ENCODE peak calls at places on chromosomes 6 and 20, in seven cellular contexts. I is GM23338, O is nephron progenitor cell, U is AG09309, C is esophagus squamous epithelium, K is lower lobe of right lung, P is WTC11. A is an unnamed sample.

GRCh38 chr6:170092826-170093225 is 198.1 kb downstream of the DLL1 start:
- DNase-seq in K (no peak), C (no peak), P (no peak), O (no peak), U (no peak), I (no peak), A (no peak)

GRCh38 chr20:19654906-19655305 is 103.2 kb upstream of the RIN2 start:
- DNase-seq in I (no peak), K (no peak), P (no peak), U (no peak), C (no peak), O (no peak), A (no peak)

GRCh38 chr6:44489912-44490604 is 102.6 kb downstream of the CDC5L start:
- DNase-seq in P (no peak), K (no peak), O (no peak), C (no peak), I (no peak), U (peak), A (no peak)

GRCh38 chr20:46520976-46521579 is 7.7 kb upstream of the ZNF334 start:
- DNase-seq in O (peak), P (peak), K (peak), I (peak), U (peak), C (no peak), A (no peak)

GRCh38 chr20:46324960-46325703 is 16.8 kb upstream of the CDH22 start:
- DNase-seq in P (peak), O (no peak), I (peak), C (no peak), U (no peak), K (no peak), A (no peak)

GRCh38 chr6:21767891-21768659 is 174.5 kb downstream of the SOX4 start:
- DNase-seq in I (no peak), K (no peak), U (no peak), O (no peak), P (no peak), C (no peak), A (no peak)

GRCh38 chr6:141265748-141266647 is 866.7 kb upstream of the GJE1 start:
- DNase-seq in O (no peak), C (no peak), K (no peak), I (peak), U (no peak), P (no peak), A (no peak)

GRCh38 chr6:52262620-52263344 is 18.5 kb upstream of the IL17F start:
- DNase-seq in P (no peak), K (no peak), O (no peak), C (no peak), I (no peak), U (no peak), A (no peak)

GRCh38 chr20:23143098-23143497 is 57.0 kb upstream of the CD93 start:
- DNase-seq in P (no peak), O (no peak), I (no peak), K (peak), C (no peak), U (peak), A (no peak)

GRCh38 chr20:35093245-35093884 is 758 bp upstream of the TRPC4AP start:
- DNase-seq in K (no peak), O (no peak), U (peak), C (no peak), P (no peak), I (no peak), A (no peak)

GRCh38 chr6:3442444-3443220 is 14.2 kb downstream of the SLC22A23 start:
- DNase-seq in O (no peak), U (peak), C (no peak), I (no peak), K (no peak), P (no peak), A (no peak)

DNA sequence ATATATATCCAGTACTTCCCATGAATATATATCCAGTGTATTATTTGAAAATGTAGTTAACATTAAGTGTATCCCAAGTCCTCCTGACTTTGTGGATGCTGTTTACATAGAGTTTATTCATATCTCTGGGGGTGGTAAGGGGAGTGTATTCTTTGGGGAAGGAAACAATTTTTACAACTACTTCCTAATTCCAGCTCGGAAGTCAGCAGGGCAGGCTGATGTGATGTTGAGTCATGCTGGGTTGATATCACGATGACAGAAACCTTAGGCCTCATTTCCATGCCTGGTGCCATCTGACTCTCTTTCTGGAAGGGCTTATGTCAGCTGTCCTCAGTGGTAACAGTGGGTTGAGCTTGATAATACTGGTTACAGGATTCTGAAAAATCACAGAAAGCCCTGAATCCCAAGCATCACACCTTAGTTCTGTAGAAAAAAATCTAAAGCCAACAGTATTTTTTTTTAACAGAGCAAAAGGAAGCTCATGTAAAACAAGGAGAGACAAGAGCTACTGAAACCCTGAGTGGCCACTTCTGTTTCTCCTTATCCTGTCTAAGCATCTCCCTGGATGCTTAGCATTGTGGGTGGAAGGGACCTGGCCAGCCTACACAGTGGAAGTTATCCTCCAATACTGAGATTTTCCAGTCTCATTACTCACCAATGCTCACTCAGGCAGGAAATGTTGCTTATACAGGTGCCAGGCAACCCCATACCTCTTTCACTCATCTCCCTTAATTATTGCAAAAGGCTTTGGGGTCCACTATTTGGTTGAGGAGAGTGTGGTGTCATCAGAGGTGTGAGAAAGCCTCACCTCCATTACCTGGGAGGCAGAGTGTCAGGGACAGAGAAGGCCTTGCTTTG is 75.2 kb upstream of the IYD start:
- DNase-seq in U (no peak), I (no peak), O (no peak), P (no peak), K (no peak), C (no peak), A (no peak)
- TF ChIP-seq CTCF in U (no peak), I (no peak), O (no peak), P (no peak), K (no peak), C (no peak), A (no peak)

GRCh38 chr20:12925214-12925755 is 83.5 kb upstream of the SPTLC3 start:
- DNase-seq in U (peak), O (peak), K (no peak), P (peak), C (no peak), I (peak), A (no peak)

GRCh38 chr20:12927489-12927888 is 81.3 kb upstream of the SPTLC3 start:
- DNase-seq in O (no peak), I (no peak), P (no peak), K (no peak), C (no peak), U (no peak), A (no peak)

GRCh38 chr20:12928358-12928754 is 80.4 kb upstream of the SPTLC3 start:
- DNase-seq in K (no peak), I (no peak), U (no peak), C (no peak), P (no peak), O (no peak), A (no peak)

GRCh38 chr20:12925863-12926547 is 82.8 kb upstream of the SPTLC3 start:
- DNase-seq in C (no peak), U (no peak), P (no peak), K (no peak), I (no peak), O (no peak), A (no peak)

GRCh38 chr20:12928755-12929401 is 79.9 kb upstream of the SPTLC3 start:
- DNase-seq in P (no peak), K (no peak), U (peak), C (no peak), O (no peak), I (no peak), A (no peak)
- TF ChIP-seq CTCF in P (no peak), K (no peak), U (no peak), C (no peak), O (no peak), I (no peak), A (no peak)

GRCh38 chr6:132218063-132218696 is 183.1 kb downstream of the MOXD1 start:
- DNase-seq in C (no peak), U (no peak), P (no peak), O (no peak), K (no peak), I (peak), A (no peak)
- TF ChIP-seq CTCF in C (peak), U (peak), P (no peak), O (peak), K (peak), I (peak), A (peak)

GRCh38 chr6:8462694-8463093 is 27.3 kb upstream of the SLC35B3 start:
- DNase-seq in K (no peak), I (no peak), P (no peak), O (no peak), C (no peak), U (no peak), A (no peak)

DNA sequence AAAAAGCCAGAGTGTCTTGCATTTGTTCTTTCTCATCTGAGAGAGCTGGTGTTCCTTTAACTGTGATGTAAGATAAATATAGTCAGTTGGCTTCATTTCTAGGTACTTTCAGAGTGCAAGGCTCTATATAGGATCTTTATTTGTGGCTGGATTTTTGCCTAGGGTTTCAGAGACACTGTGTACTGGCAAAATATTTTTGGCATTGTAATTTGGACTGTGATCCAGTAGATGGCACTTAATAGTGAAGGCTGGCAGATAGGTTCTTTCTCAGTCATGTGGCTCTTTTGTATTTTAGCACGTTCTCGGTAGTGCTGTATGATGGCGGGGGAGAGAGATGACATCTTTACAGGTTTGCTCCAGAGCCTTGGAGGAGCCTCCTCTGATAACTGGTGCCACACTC is 26.8 kb upstream of the SLC35B3 start:
- DNase-seq in U (no peak), I (no peak), P (no peak), C (no peak), K (no peak), O (no peak), A (no peak)
- TF ChIP-seq CTCF in U (no peak), I (no peak), P (no peak), C (no peak), K (no peak), O (no peak), A (no peak)

GRCh38 chr6:11714116-11714797 is 64.3 kb downstream of the ADTRP start:
- DNase-seq in I (no peak), K (no peak), P (no peak), U (no peak), O (no peak), C (no peak), A (no peak)

GRCh38 chr6:11710968-11711643 is 67.5 kb downstream of the ADTRP start:
- DNase-seq in U (no peak), O (no peak), P (no peak), K (no peak), C (no peak), I (no peak), A (no peak)

GRCh38 chr6:11711994-11712698 is 66.5 kb downstream of the ADTRP start:
- DNase-seq in U (no peak), O (no peak), K (no peak), P (no peak), C (no peak), I (no peak), A (no peak)

GRCh38 chr6:11711644-11711993 is 67.0 kb downstream of the ADTRP start:
- DNase-seq in I (no peak), C (no peak), O (no peak), U (no peak), K (no peak), P (no peak), A (no peak)

GRCh38 chr6:11712760-11713159 is 65.8 kb downstream of the ADTRP start:
- DNase-seq in O (no peak), K (no peak), P (no peak), C (no peak), U (peak), I (no peak), A (no peak)
- TF ChIP-seq CTCF in O (no peak), K (no peak), P (no peak), C (no peak), U (no peak), I (no peak), A (no peak)

DNA sequence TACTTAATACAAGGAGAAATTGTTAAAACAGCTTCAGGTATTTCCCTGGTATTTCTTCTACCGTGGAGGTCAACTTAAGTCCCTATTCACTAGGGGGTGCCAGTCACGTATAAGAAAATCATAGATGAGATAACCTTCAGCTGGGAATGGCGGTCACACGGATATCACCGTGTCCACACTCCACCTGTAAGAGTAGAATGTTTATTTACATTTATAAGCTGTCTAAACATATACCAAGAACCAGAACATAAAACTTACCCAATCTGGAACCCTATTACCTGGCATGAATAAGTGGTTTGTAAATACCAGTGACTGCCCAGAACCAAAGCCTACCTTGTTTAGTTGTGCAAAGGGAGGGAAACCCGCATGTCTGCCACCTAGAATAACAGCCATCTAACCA is 1.9 kb upstream of the ELOVL4 start:
- DNase-seq in P (peak), O (peak), U (peak), K (peak), I (peak), C (no peak), A (no peak)
- TF ChIP-seq CTCF in P (peak), O (peak), U (peak), K (peak), I (peak), C (peak), A (peak)

GRCh38 chr6:166313255-166314070 is 5.3 kb upstream of the PRR18 start:
- DNase-seq in I (peak), O (peak), C (no peak), U (peak), K (no peak), P (peak), A (no peak)
- TF ChIP-seq CTCF in I (peak), O (peak), C (peak), U (peak), K (peak), P (peak), A (peak)